ENCODE peak calls at places on chromosomes 7 and 10, in eight cellular contexts. N, H, T, E, M, B, U and S are unnamed samples.

GRCh38 chr7:3648276-3648675 is 347.2 kb downstream of the SDK1 start:
- DNase-seq in U (no peak), M (no peak), N (no peak), E (no peak), T (no peak), H (no peak), B (no peak), S (no peak)

GRCh38 chr7:665751-666453 is 60.6 kb upstream of the DNAAF5 start:
- DNase-seq in E (peak; percentile 45), U (peak; percentile 82), N (peak; percentile 76), M (no peak), H (no peak), T (no peak), B (no peak), S (no peak)

GRCh38 chr10:31404640-31405039 is 85.6 kb downstream of the ZEB1 start:
- DNase-seq in H (no peak), U (no peak), B (no peak), N (no peak), E (no peak), T (no peak), M (no peak), S (no peak)

GRCh38 chr10:114825513-114826253 is 4.1 kb downstream of the FHIP2A start:
- DNase-seq in H (no peak), E (no peak), B (no peak), U (no peak), M (no peak), N (no peak), T (no peak), S (no peak)

GRCh38 chr7:90580051-90580450 is 16.1 kb upstream of the CDK14 start:
- DNase-seq in T (no peak), E (no peak), N (no peak), B (no peak), H (no peak), U (no peak), M (no peak), S (no peak)

GRCh38 chr10:112783653-112784426 is 166.2 kb upstream of the TCF7L2 start:
- DNase-seq in T (no peak), M (no peak), N (peak; percentile 49), U (no peak), H (no peak), E (no peak), B (no peak), S (no peak)

GRCh38 chr10:131662851-131663250 is 238.0 kb upstream of the PPP2R2D start:
- DNase-seq in T (no peak), M (no peak), B (no peak), E (no peak), N (no peak), U (peak; percentile 46), H (no peak), S (no peak)

GRCh38 chr10:127940866-127941640 is 34.1 kb downstream of the PTPRE start:
- DNase-seq in H (no peak), E (no peak), M (no peak), N (no peak), U (no peak), T (no peak), B (no peak), S (no peak)

GRCh38 chr7:35802649-35803048 is 1.8 kb downstream of the SEPTIN7 start:
- DNase-seq in H (no peak), U (no peak), B (no peak), N (no peak), M (no peak), T (no peak), E (no peak), S (no peak)

GRCh38 chr10:13758761-13759160 is 172.0 kb downstream of the PRPF18 start:
- DNase-seq in B (no peak), T (no peak), H (no peak), U (no peak), M (no peak), N (no peak), E (no peak), S (no peak)

GRCh38 chr10:48439031-48439430 is 132.6 kb downstream of the MAPK8 start:
- DNase-seq in E (no peak), T (no peak), B (no peak), N (no peak), M (no peak), U (no peak), H (no peak), S (no peak)

GRCh38 chr10:69464801-69465401 is 13.6 kb downstream of the TSPAN15 start:
- DNase-seq in E (no peak), H (no peak), M (no peak), U (peak; percentile 84), B (no peak), N (peak; percentile 64), T (no peak), S (no peak)